ENCODE peak calls at places on chromosomes 12 and 14, in eight cellular contexts. K is CD4-positive, alpha-beta T cell; T is dorsolateral prefrontal cortex; W is astrocyte; G is GM20000; L is B cell; Q is BJ; B is heart left ventricle. E is an unnamed sample.

GRCh38 chr14:96705422-96706092 is 91.6 kb upstream of the VRK1 start:
- DNase-seq in W (no peak), Q (no peak), B (no peak), T (no peak), G (no peak), L (no peak), K (no peak), E (no peak)

GRCh38 chr12:56773113-56773512 is 10.0 kb downstream of the HSD17B6 start:
- DNase-seq in L (no peak), B (no peak), W (no peak), G (no peak), Q (no peak), K (no peak), T (no peak), E (no peak)

GRCh38 chr12:28552472-28553061 is 362.3 kb downstream of the CCDC91 start:
- DNase-seq in L (no peak), T (no peak), K (no peak), B (no peak), G (no peak), W (no peak), Q (no peak), E (no peak)

GRCh38 chr14:101719045-101719645 is 42.4 kb upstream of the PPP2R5C start:
- DNase-seq in Q (no peak), G (no peak), B (peak; percentile 33), T (no peak), W (no peak), L (no peak), K (no peak), E (no peak)

GRCh38 chr12:96177013-96177412 is 17.2 kb upstream of the ELK3 start:
- DNase-seq in B (no peak), G (no peak), T (no peak), K (peak; percentile 29), Q (no peak), L (no peak), W (peak; percentile 87), E (no peak)

GRCh38 chr14:42804146-42804545 is 1197.5 kb downstream of the LRFN5 start:
- DNase-seq in K (no peak), G (no peak), W (no peak), L (no peak), Q (no peak), B (no peak), T (no peak), E (no peak)

GRCh38 chr14:101371691-101372493 is 189.4 kb upstream of the DIO3 start:
- DNase-seq in Q (no peak), K (no peak), W (no peak), G (no peak), T (no peak), B (no peak), L (no peak), E (no peak)

GRCh38 chr12:106194351-106194750 is 53.5 kb downstream of the CKAP4 start:
- DNase-seq in L (no peak), G (no peak), K (no peak), Q (no peak), T (no peak), B (no peak), W (no peak), E (no peak)

GRCh38 chr12:62291888-62292760 is 31.9 kb downstream of the USP15 start:
- DNase-seq in B (no peak), G (no peak), T (no peak), L (no peak), K (no peak), Q (no peak), W (peak; percentile 49), E (no peak)

GRCh38 chr14:103558071-103558882 is 4.2 kb downstream of the BAG5 start:
- DNase-seq in K (no peak), W (peak; percentile 71), B (no peak), T (no peak), G (no peak), L (no peak), Q (no peak), E (no peak)

GRCh38 chr14:69056389-69056788 is 77.3 kb upstream of the ACTN1 start:
- DNase-seq in Q (no peak), T (no peak), B (no peak), G (no peak), L (no peak), W (no peak), K (no peak), E (no peak)

GRCh38 chr12:49866859-49867579 is 24.1 kb upstream of the BCDIN3D start:
- DNase-seq in W (no peak), G (peak; percentile 92), B (peak; percentile 67), Q (no peak), T (peak; percentile 81), K (peak; percentile 66), L (peak; percentile 91), E (peak; percentile 90)

GRCh38 chr12:112846619-112847018 is 55.1 kb downstream of the RPH3A start:
- DNase-seq in K (no peak), Q (no peak), G (no peak), B (no peak), T (no peak), L (no peak), W (no peak), E (no peak)

GRCh38 chr12:69502342-69503081 is 32.3 kb downstream of the FRS2 start:
- DNase-seq in B (no peak), G (no peak), K (no peak), T (no peak), W (peak; percentile 88), L (no peak), Q (no peak), E (no peak)

GRCh38 chr14:74551431-74551830 is 57.9 kb downstream of the ISCA2 start:
- DNase-seq in Q (no peak), L (no peak), W (no peak), G (no peak), K (no peak), B (no peak), T (no peak), E (no peak)

GRCh38 chr14:77763978-77764377 is 3.0 kb upstream of the SNW1 start:
- DNase-seq in Q (no peak), W (no peak), B (no peak), L (no peak), T (no peak), K (no peak), G (no peak), E (no peak)

GRCh38 chr12:68794653-68795253 is 13.2 kb upstream of the MDM2 start:
- DNase-seq in G (no peak), K (no peak), T (no peak), B (no peak), Q (no peak), W (peak; percentile 65), L (no peak), E (no peak)

GRCh38 chr14:101194356-101195308 is 291.1 kb upstream of the RTL1 start:
- DNase-seq in K (no peak), W (no peak), G (no peak), T (no peak), Q (no peak), B (no peak), L (no peak), E (peak; percentile 34)

DNA sequence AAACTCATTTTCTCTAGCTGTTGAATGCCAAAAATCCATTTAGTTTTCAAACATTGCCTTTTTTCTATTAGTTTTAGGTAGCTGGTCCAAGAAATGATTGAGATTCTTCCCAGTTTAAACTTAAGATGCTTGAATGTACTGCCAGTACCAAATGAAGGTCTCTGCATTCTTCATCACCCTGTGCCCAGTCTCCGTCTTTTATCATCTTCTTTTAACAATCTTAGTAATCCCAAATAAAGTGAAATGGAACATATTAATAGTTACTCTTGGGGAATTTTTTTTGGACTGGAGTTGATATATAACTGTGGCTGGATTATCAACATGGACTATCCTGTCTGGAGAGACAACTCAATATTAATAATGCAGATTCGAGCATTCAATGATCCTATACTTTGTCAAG is 54.1 kb upstream of the PCED1B start:
- DNase-seq in T (no peak), G (no peak), W (no peak), L (no peak), B (no peak), Q (no peak), K (no peak), E (no peak)
- TF ChIP-seq CTCF in T (no peak), G (no peak), W (no peak), L (no peak), B (no peak), Q (no peak), K (no peak), E (no peak)

GRCh38 chr14:21846227-21846885 is 172.7 kb upstream of the OR4E1 start:
- DNase-seq in K (peak; percentile 63), B (no peak), L (no peak), W (no peak), T (peak; percentile 58), Q (no peak), G (peak; percentile 22), E (no peak)
- TF ChIP-seq CTCF in K (peak; percentile 68), B (peak; percentile 42), L (peak; percentile 74), W (peak; percentile 40), T (peak; percentile 63), Q (peak; percentile 40), G (peak; percentile 67), E (peak; percentile 72)

GRCh38 chr14:45284802-45285201 is 31.8 kb upstream of the MIS18BP1 start:
- DNase-seq in W (no peak), T (no peak), K (no peak), B (no peak), L (no peak), G (no peak), Q (no peak), E (no peak)
- TF ChIP-seq CTCF in W (no peak), T (no peak), K (no peak), B (no peak), L (no peak), G (no peak), Q (no peak), E (peak; percentile 7)

GRCh38 chr14:50312734-50313054 is 570 bp downstream of the DMAC2L start:
- DNase-seq in Q (no peak), K (no peak), G (no peak), T (no peak), L (no peak), W (no peak), B (no peak), E (no peak)

GRCh38 chr14:50310445-50310844 is 1.6 kb downstream of the L2HGDH start:
- DNase-seq in G (no peak), T (no peak), W (no peak), B (no peak), L (no peak), Q (no peak), K (no peak), E (no peak)

GRCh38 chr14:50311974-50312733 is at the start of the genes DMAC2L and L2HGDH:
- DNase-seq in B (peak; percentile 93), Q (peak; percentile 46), L (peak; percentile 96), T (peak; percentile 97), K (peak; percentile 81), W (peak; percentile 83), G (peak; percentile 98), E (peak; percentile 77)

GRCh38 chr14:50308363-50308762 is 3.7 kb downstream of the L2HGDH start:
- DNase-seq in G (no peak), B (no peak), K (no peak), T (no peak), Q (no peak), W (no peak), L (no peak), E (no peak)

DNA sequence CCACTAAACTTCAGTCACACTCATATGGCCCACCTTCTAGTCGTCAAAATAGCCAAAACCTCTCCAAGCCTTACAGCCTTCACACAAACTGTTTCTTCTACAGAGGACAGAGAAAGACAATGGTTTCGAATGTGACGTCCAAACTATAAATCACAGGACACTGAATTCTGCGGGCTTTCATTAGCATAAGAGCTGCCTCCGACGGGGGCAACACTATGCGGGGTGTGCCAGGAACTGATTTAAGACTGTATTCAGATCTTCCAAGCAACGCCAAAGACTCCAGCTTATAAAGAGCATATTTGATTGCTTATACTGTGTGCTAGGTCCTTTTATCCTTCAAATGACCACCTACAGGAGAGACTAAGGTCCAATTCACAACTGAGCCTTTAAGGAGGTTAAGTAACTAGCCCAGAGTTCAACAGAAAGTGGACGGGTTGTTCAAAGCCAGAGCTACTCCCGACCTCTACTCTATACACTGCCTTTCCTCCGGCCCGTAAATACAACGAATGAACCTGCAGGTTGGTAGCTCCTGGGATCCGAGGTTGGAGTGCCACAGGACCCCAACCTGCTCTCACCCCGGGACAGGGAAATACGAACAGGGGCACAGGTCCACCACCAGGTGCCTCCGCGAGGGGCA is 574 bp downstream of the L2HGDH start:
- DNase-seq in W (no peak), L (peak; percentile 14), Q (no peak), B (no peak), T (no peak), K (no peak), G (peak; percentile 17), E (no peak)
- TF ChIP-seq CTCF in W (peak; percentile 26), L (no peak), Q (peak; percentile 50), B (peak; percentile 57), T (no peak), K (peak; percentile 32), G (peak; percentile 40), E (peak; percentile 20)

E was measured in mesothelial cell of epicardium.